ENCODE peak calls at places on chromosomes 7 and 10, in four cellular contexts. One of them, this sample, is unnamed.
A peak's percentile ranks its signal among the peaks of the same experiment; 100 is the strongest.

GRCh38 chr10:6408799-6409198 is 171.3 kb downstream of the PRKCQ start:
- DNase-seq in uterus: no peak
- DNase-seq in fibroblast of the aortic adventitia: no peak
- DNase-seq in mucosa of descending colon: no peak
- DNase-seq in this sample: no peak

GRCh38 chr10:48446785-48447184 is 140.3 kb downstream of the MAPK8 start:
- DNase-seq in uterus: no peak
- DNase-seq in fibroblast of the aortic adventitia: no peak
- DNase-seq in mucosa of descending colon: no peak
- DNase-seq in this sample: peak; percentile 44

GRCh38 chr10:130479906-130480305 is 343.7 kb downstream of the GLRX3 start:
- DNase-seq in uterus: no peak
- DNase-seq in mucosa of descending colon: no peak
- DNase-seq in fibroblast of the aortic adventitia: no peak
- DNase-seq in this sample: no peak

GRCh38 chr10:52050429-52051047 is 263.5 kb upstream of the DKK1 start:
- DNase-seq in fibroblast of the aortic adventitia: no peak
- DNase-seq in uterus: no peak
- DNase-seq in mucosa of descending colon: no peak
- DNase-seq in this sample: no peak

GRCh38 chr7:110724811-110725210 is 366.1 kb upstream of the LRRN3 start:
- DNase-seq in fibroblast of the aortic adventitia: no peak
- DNase-seq in uterus: no peak
- DNase-seq in mucosa of descending colon: no peak
- DNase-seq in this sample: no peak

GRCh38 chr7:45087301-45088145 is 1.2 kb downstream of the NACAD start:
- DNase-seq in uterus: no peak
- DNase-seq in fibroblast of the aortic adventitia: no peak
- DNase-seq in mucosa of descending colon: no peak
- DNase-seq in this sample: peak; percentile 69

GRCh38 chr10:100697070-100697469 is 48.3 kb upstream of the PAX2 start:
- DNase-seq in mucosa of descending colon: no peak
- DNase-seq in uterus: no peak
- DNase-seq in fibroblast of the aortic adventitia: peak; percentile 59
- DNase-seq in this sample: no peak

GRCh38 chr10:82887488-82887887 is 1012.5 kb downstream of the NRG3 start:
- DNase-seq in fibroblast of the aortic adventitia: no peak
- DNase-seq in mucosa of descending colon: no peak
- DNase-seq in uterus: no peak
- DNase-seq in this sample: no peak

GRCh38 chr7:88310950-88311674 is 4.4 kb upstream of the STEAP4 start:
- DNase-seq in uterus: no peak
- DNase-seq in fibroblast of the aortic adventitia: no peak
- DNase-seq in mucosa of descending colon: no peak
- DNase-seq in this sample: no peak

GRCh38 chr7:88009651-88010050 is 75.6 kb downstream of the ADAM22 start:
- DNase-seq in mucosa of descending colon: no peak
- DNase-seq in uterus: no peak
- DNase-seq in fibroblast of the aortic adventitia: no peak
- DNase-seq in this sample: no peak

GRCh38 chr10:132434405-132435005 is 37.5 kb downstream of the PWWP2B start:
- DNase-seq in mucosa of descending colon: peak; percentile 79
- DNase-seq in fibroblast of the aortic adventitia: no peak
- DNase-seq in uterus: no peak
- DNase-seq in this sample: peak; percentile 82

GRCh38 chr7:20561908-20562307 is 53.6 kb upstream of the ABCB5 start:
- DNase-seq in mucosa of descending colon: no peak
- DNase-seq in uterus: no peak
- DNase-seq in fibroblast of the aortic adventitia: peak; percentile 63
- DNase-seq in this sample: no peak

GRCh38 chr10:92544296-92544695 is 29.6 kb downstream of the IDE start:
- DNase-seq in uterus: no peak
- DNase-seq in mucosa of descending colon: no peak
- DNase-seq in fibroblast of the aortic adventitia: peak; percentile 12
- DNase-seq in this sample: no peak

GRCh38 chr10:102644066-102644645 is at the start of gene TRIM8:
- DNase-seq in fibroblast of the aortic adventitia: no peak
- DNase-seq in uterus: peak; percentile 50
- DNase-seq in mucosa of descending colon: peak; percentile 82
- DNase-seq in this sample: peak; percentile 83

GRCh38 chr10:29658984-29659769 is 24.4 kb upstream of the SVIL start:
- DNase-seq in mucosa of descending colon: no peak
- DNase-seq in uterus: no peak
- DNase-seq in fibroblast of the aortic adventitia: peak; percentile 100
- DNase-seq in this sample: peak; percentile 87

GRCh38 chr10:126684171-126684745 is 13.8 kb upstream of the C10orf90 start:
- DNase-seq in mucosa of descending colon: no peak
- DNase-seq in fibroblast of the aortic adventitia: no peak
- DNase-seq in uterus: no peak
- DNase-seq in this sample: no peak

GRCh38 chr10:68180490-68180889 is 51.4 kb downstream of the ATOH7 start:
- DNase-seq in fibroblast of the aortic adventitia: no peak
- DNase-seq in mucosa of descending colon: no peak
- DNase-seq in uterus: no peak
- DNase-seq in this sample: no peak

GRCh38 chr7:33895025-33895804 is 10.1 kb upstream of the BMPER start:
- DNase-seq in uterus: peak; percentile 86
- DNase-seq in mucosa of descending colon: peak; percentile 79
- DNase-seq in fibroblast of the aortic adventitia: peak; percentile 78
- DNase-seq in this sample: peak; percentile 87

GRCh38 chr7:157690833-157691382 is 354.1 kb downstream of the DNAJB6 start:
- DNase-seq in mucosa of descending colon: no peak
- DNase-seq in fibroblast of the aortic adventitia: peak; percentile 40
- DNase-seq in uterus: no peak
- DNase-seq in this sample: peak; percentile 70

GRCh38 chr7:70894799-70895198 is 237.1 kb upstream of the GALNT17 start:
- DNase-seq in fibroblast of the aortic adventitia: no peak
- DNase-seq in mucosa of descending colon: no peak
- DNase-seq in uterus: no peak
- DNase-seq in this sample: no peak

GRCh38 chr7:140214075-140214684 is 37.4 kb upstream of the KDM7A start:
- DNase-seq in uterus: peak; percentile 39
- DNase-seq in mucosa of descending colon: peak; percentile 83
- DNase-seq in fibroblast of the aortic adventitia: peak; percentile 68
- DNase-seq in this sample: no peak

GRCh38 chr10:126014309-126014708 is 117.9 kb downstream of the FANK1 start:
- DNase-seq in uterus: no peak
- DNase-seq in fibroblast of the aortic adventitia: no peak
- DNase-seq in mucosa of descending colon: no peak
- DNase-seq in this sample: no peak

GRCh38 chr10:44198096-44198779 is 186.7 kb downstream of the CXCL12 start:
- DNase-seq in mucosa of descending colon: no peak
- DNase-seq in fibroblast of the aortic adventitia: peak; percentile 34
- DNase-seq in uterus: no peak
- DNase-seq in this sample: no peak

GRCh38 chr7:85068796-85069195 is 118.1 kb downstream of the SEMA3D start:
- DNase-seq in mucosa of descending colon: no peak
- DNase-seq in fibroblast of the aortic adventitia: peak; percentile 90
- DNase-seq in uterus: no peak
- DNase-seq in this sample: no peak

GRCh38 chr10:113326160-113327111 is 226.4 kb upstream of the HABP2 start:
- DNase-seq in mucosa of descending colon: no peak
- DNase-seq in uterus: peak; percentile 50
- DNase-seq in fibroblast of the aortic adventitia: peak; percentile 81
- DNase-seq in this sample: peak; percentile 93

GRCh38 chr10:103691723-103692380 is 163.5 kb downstream of the SH3PXD2A start:
- DNase-seq in mucosa of descending colon: no peak
- DNase-seq in uterus: no peak
- DNase-seq in fibroblast of the aortic adventitia: no peak
- DNase-seq in this sample: no peak

GRCh38 chr10:47183726-47184084 is 116.3 kb upstream of the GDF10 start:
- DNase-seq in uterus: no peak
- DNase-seq in fibroblast of the aortic adventitia: peak; percentile 37
- DNase-seq in mucosa of descending colon: no peak
- DNase-seq in this sample: peak; percentile 74

GRCh38 chr10:119446441-119447277 is 95.9 kb downstream of the RGS10 start:
- DNase-seq in uterus: no peak
- DNase-seq in mucosa of descending colon: no peak
- DNase-seq in fibroblast of the aortic adventitia: no peak
- DNase-seq in this sample: no peak

GRCh38 chr10:49504528-49504927 is 34.4 kb downstream of the ERCC6 start:
- DNase-seq in fibroblast of the aortic adventitia: no peak
- DNase-seq in mucosa of descending colon: no peak
- DNase-seq in uterus: no peak
- DNase-seq in this sample: no peak

GRCh38 chr10:101358706-101359300 is 4.8 kb downstream of the BTRC start:
- DNase-seq in uterus: no peak
- DNase-seq in fibroblast of the aortic adventitia: peak; percentile 23
- DNase-seq in mucosa of descending colon: no peak
- DNase-seq in this sample: no peak

GRCh38 chr10:6033954-6034353 is 28.2 kb downstream of the IL2RA start:
- DNase-seq in fibroblast of the aortic adventitia: no peak
- DNase-seq in mucosa of descending colon: no peak
- DNase-seq in uterus: no peak
- DNase-seq in this sample: no peak

GRCh38 chr10:61904711-61905445 is 3.4 kb downstream of the ARID5B start:
- DNase-seq in fibroblast of the aortic adventitia: peak; percentile 75
- DNase-seq in mucosa of descending colon: no peak
- DNase-seq in uterus: no peak
- DNase-seq in this sample: no peak
- H3K4me3 ChIP-seq in fibroblast of the aortic adventitia: peak overlapping the region; percentile 92
- H3K4me3 ChIP-seq in mucosa of descending colon: no peak overlapping the region
- H3K4me3 ChIP-seq in uterus: peak overlapping the region; percentile 75
- H3K4me3 ChIP-seq in this sample: peak overlapping the region; percentile 90

GRCh38 chr10:70130878-70131559 is 1.6 kb downstream of the AIFM2 start:
- DNase-seq in fibroblast of the aortic adventitia: peak; percentile 87
- DNase-seq in uterus: no peak
- DNase-seq in mucosa of descending colon: no peak
- DNase-seq in this sample: peak; percentile 75
- H3K4me3 ChIP-seq in fibroblast of the aortic adventitia: peak overlapping the region; percentile 77
- H3K4me3 ChIP-seq in uterus: no peak overlapping the region
- H3K4me3 ChIP-seq in mucosa of descending colon: no peak overlapping the region
- H3K4me3 ChIP-seq in this sample: no peak overlapping the region

GRCh38 chr7:610531-611280 is 91.1 kb upstream of the PDGFA start:
- DNase-seq in mucosa of descending colon: peak; percentile 25
- DNase-seq in fibroblast of the aortic adventitia: peak; percentile 24
- DNase-seq in uterus: peak; percentile 46
- DNase-seq in this sample: peak; percentile 59
- H3K4me3 ChIP-seq in mucosa of descending colon: no peak overlapping the region
- H3K4me3 ChIP-seq in fibroblast of the aortic adventitia: no peak overlapping the region
- H3K4me3 ChIP-seq in uterus: no peak overlapping the region
- H3K4me3 ChIP-seq in this sample: no peak overlapping the region

GRCh38 chr7:24601600-24601999 is 28.3 kb downstream of the PALS2 start:
- DNase-seq in mucosa of descending colon: no peak
- DNase-seq in fibroblast of the aortic adventitia: peak; percentile 14
- DNase-seq in uterus: no peak
- DNase-seq in this sample: no peak

GRCh38 chr7:24595671-24596418 is 22.6 kb downstream of the PALS2 start:
- DNase-seq in fibroblast of the aortic adventitia: no peak
- DNase-seq in uterus: no peak
- DNase-seq in mucosa of descending colon: no peak
- DNase-seq in this sample: no peak

GRCh38 chr7:24591152-24591551 is 17.9 kb downstream of the PALS2 start:
- DNase-seq in fibroblast of the aortic adventitia: no peak
- DNase-seq in uterus: no peak
- DNase-seq in mucosa of descending colon: no peak
- DNase-seq in this sample: no peak

GRCh38 chr7:24602860-24603456 is 29.7 kb downstream of the PALS2 start:
- DNase-seq in fibroblast of the aortic adventitia: no peak
- DNase-seq in uterus: no peak
- DNase-seq in mucosa of descending colon: no peak
- DNase-seq in this sample: no peak

DNA sequence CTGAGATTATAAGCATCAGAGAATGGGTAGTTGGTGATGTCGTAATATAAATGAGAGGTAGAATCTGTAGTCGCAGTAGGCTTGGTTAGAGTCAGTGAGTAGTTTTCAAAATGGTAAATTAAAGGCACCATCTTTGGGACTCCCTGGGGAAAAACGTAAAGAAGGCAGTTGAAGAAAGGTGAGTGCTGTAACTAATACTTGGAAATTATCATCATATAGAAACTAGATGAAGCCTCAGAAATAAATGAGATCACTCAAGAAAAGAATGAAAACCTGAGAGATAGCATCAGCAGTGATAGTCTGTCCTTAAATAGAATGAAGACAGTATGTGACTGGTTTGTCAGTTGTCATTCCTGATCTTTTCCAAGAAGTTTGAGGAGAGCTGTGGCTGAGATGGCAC is 23.8 kb downstream of the PALS2 start:
- DNase-seq in fibroblast of the aortic adventitia: no peak
- DNase-seq in uterus: no peak
- DNase-seq in mucosa of descending colon: no peak
- DNase-seq in this sample: no peak
- H3K4me3 ChIP-seq in fibroblast of the aortic adventitia: no peak overlapping the region
- H3K4me3 ChIP-seq in uterus: no peak overlapping the region
- H3K4me3 ChIP-seq in mucosa of descending colon: no peak overlapping the region
- H3K4me3 ChIP-seq in this sample: no peak overlapping the region

GRCh38 chr7:38452615-38453014 is 178.6 kb downstream of the AMPH start:
- DNase-seq in fibroblast of the aortic adventitia: peak; percentile 20
- DNase-seq in uterus: no peak
- DNase-seq in mucosa of descending colon: no peak
- DNase-seq in this sample: no peak

GRCh38 chr7:38448076-38448475 is 174.6 kb upstream of the TARP start:
- DNase-seq in mucosa of descending colon: no peak
- DNase-seq in fibroblast of the aortic adventitia: peak; percentile 4
- DNase-seq in uterus: no peak
- DNase-seq in this sample: no peak

GRCh38 chr7:38451840-38452239 is 178.4 kb upstream of the TARP start:
- DNase-seq in mucosa of descending colon: no peak
- DNase-seq in fibroblast of the aortic adventitia: peak; percentile 50
- DNase-seq in uterus: no peak
- DNase-seq in this sample: no peak

GRCh38 chr7:38453187-38453586 is 178.0 kb downstream of the AMPH start:
- DNase-seq in mucosa of descending colon: no peak
- DNase-seq in uterus: no peak
- DNase-seq in fibroblast of the aortic adventitia: no peak
- DNase-seq in this sample: no peak

DNA sequence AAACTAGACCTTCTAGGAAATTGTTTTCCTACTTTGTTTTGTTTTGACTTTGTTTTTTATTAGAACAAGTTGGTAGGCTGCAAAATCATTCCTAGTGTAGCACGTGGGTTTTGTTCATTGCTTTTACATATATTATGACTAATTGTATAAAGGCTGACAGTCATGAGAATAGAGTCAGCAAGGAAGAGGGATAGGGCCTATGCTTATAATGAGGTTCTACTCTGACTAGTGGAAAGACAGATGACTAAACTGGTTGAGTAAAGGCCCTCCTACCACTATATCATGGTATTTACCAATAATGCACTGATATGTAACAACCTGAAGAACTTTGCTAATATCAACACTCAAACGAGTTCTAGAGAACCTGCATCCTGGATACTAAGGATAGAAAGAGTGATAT is 175.4 kb upstream of the TARP start:
- DNase-seq in mucosa of descending colon: no peak
- DNase-seq in uterus: no peak
- DNase-seq in fibroblast of the aortic adventitia: no peak
- DNase-seq in this sample: no peak
- H3K4me3 ChIP-seq in mucosa of descending colon: no peak overlapping the region
- H3K4me3 ChIP-seq in uterus: no peak overlapping the region
- H3K4me3 ChIP-seq in fibroblast of the aortic adventitia: no peak overlapping the region
- H3K4me3 ChIP-seq in this sample: no peak overlapping the region

This sample was measured in aorta.